ENCODE peak calls at places on chromosomes 6 and 20, in six cellular contexts. One of them, this sample, is unnamed.

GRCh38 chr6:146770965-146771735 is 172.4 kb downstream of the ADGB start:
- DNase-seq in astrocyte of the spinal cord: no peak
- DNase-seq in transverse colon: peak; percentile 14
- DNase-seq in lower leg skin: peak; percentile 89
- DNase-seq in CD8-positive, alpha-beta T cell: peak; percentile 65
- DNase-seq in AG04450: no peak
- DNase-seq in this sample: no peak

GRCh38 chr20:47350691-47351545 is 5.6 kb downstream of the ZMYND8 start:
- DNase-seq in astrocyte of the spinal cord: no peak
- DNase-seq in CD8-positive, alpha-beta T cell: no peak
- DNase-seq in lower leg skin: no peak
- DNase-seq in transverse colon: no peak
- DNase-seq in AG04450: no peak
- DNase-seq in this sample: no peak

GRCh38 chr6:28488916-28489365 is 26.7 kb downstream of the GPX6 start:
- DNase-seq in astrocyte of the spinal cord: peak; percentile 75
- DNase-seq in lower leg skin: no peak
- DNase-seq in AG04450: peak; percentile 36
- DNase-seq in CD8-positive, alpha-beta T cell: no peak
- DNase-seq in transverse colon: no peak
- DNase-seq in this sample: no peak

GRCh38 chr6:31858707-31859106 is 3.9 kb downstream of the NEU1 start:
- DNase-seq in CD8-positive, alpha-beta T cell: no peak
- DNase-seq in lower leg skin: no peak
- DNase-seq in transverse colon: no peak
- DNase-seq in AG04450: no peak
- DNase-seq in astrocyte of the spinal cord: no peak
- DNase-seq in this sample: no peak

GRCh38 chr6:125251516-125252229 is 50.1 kb downstream of the HDDC2 start:
- DNase-seq in lower leg skin: no peak
- DNase-seq in CD8-positive, alpha-beta T cell: no peak
- DNase-seq in AG04450: no peak
- DNase-seq in astrocyte of the spinal cord: peak; percentile 18
- DNase-seq in transverse colon: no peak
- DNase-seq in this sample: no peak

GRCh38 chr20:47303736-47304135 is 52.8 kb downstream of the ZMYND8 start:
- DNase-seq in lower leg skin: no peak
- DNase-seq in transverse colon: no peak
- DNase-seq in AG04450: no peak
- DNase-seq in CD8-positive, alpha-beta T cell: no peak
- DNase-seq in astrocyte of the spinal cord: no peak
- DNase-seq in this sample: no peak

GRCh38 chr20:48923149-48923718 is 1.7 kb downstream of the ARFGEF2 start:
- DNase-seq in astrocyte of the spinal cord: no peak
- DNase-seq in AG04450: no peak
- DNase-seq in CD8-positive, alpha-beta T cell: no peak
- DNase-seq in lower leg skin: no peak
- DNase-seq in transverse colon: no peak
- DNase-seq in this sample: no peak

GRCh38 chr20:768426-768978 is at the start of gene SLC52A3:
- DNase-seq in transverse colon: peak; percentile 89
- DNase-seq in astrocyte of the spinal cord: no peak
- DNase-seq in CD8-positive, alpha-beta T cell: no peak
- DNase-seq in AG04450: no peak
- DNase-seq in lower leg skin: peak; percentile 88
- DNase-seq in this sample: no peak

GRCh38 chr6:152124432-152125074 is 317.1 kb downstream of the ESR1 start:
- DNase-seq in transverse colon: no peak
- DNase-seq in astrocyte of the spinal cord: peak; percentile 76
- DNase-seq in AG04450: peak; percentile 45
- DNase-seq in CD8-positive, alpha-beta T cell: no peak
- DNase-seq in lower leg skin: no peak
- DNase-seq in this sample: peak; percentile 30

GRCh38 chr6:68743099-68743498 is 108.0 kb downstream of the ADGRB3 start:
- DNase-seq in CD8-positive, alpha-beta T cell: no peak
- DNase-seq in astrocyte of the spinal cord: no peak
- DNase-seq in lower leg skin: no peak
- DNase-seq in transverse colon: no peak
- DNase-seq in AG04450: no peak
- DNase-seq in this sample: no peak

GRCh38 chr6:68740828-68741500 is 105.9 kb downstream of the ADGRB3 start:
- DNase-seq in CD8-positive, alpha-beta T cell: no peak
- DNase-seq in lower leg skin: no peak
- DNase-seq in AG04450: no peak
- DNase-seq in astrocyte of the spinal cord: no peak
- DNase-seq in transverse colon: no peak
- DNase-seq in this sample: no peak

GRCh38 chr6:68738039-68738438 is 103.0 kb downstream of the ADGRB3 start:
- DNase-seq in CD8-positive, alpha-beta T cell: no peak
- DNase-seq in transverse colon: no peak
- DNase-seq in AG04450: no peak
- DNase-seq in astrocyte of the spinal cord: no peak
- DNase-seq in lower leg skin: no peak
- DNase-seq in this sample: no peak

GRCh38 chr6:68746376-68746775 is 111.3 kb downstream of the ADGRB3 start:
- DNase-seq in transverse colon: no peak
- DNase-seq in astrocyte of the spinal cord: no peak
- DNase-seq in AG04450: no peak
- DNase-seq in lower leg skin: no peak
- DNase-seq in CD8-positive, alpha-beta T cell: no peak
- DNase-seq in this sample: no peak

DNA sequence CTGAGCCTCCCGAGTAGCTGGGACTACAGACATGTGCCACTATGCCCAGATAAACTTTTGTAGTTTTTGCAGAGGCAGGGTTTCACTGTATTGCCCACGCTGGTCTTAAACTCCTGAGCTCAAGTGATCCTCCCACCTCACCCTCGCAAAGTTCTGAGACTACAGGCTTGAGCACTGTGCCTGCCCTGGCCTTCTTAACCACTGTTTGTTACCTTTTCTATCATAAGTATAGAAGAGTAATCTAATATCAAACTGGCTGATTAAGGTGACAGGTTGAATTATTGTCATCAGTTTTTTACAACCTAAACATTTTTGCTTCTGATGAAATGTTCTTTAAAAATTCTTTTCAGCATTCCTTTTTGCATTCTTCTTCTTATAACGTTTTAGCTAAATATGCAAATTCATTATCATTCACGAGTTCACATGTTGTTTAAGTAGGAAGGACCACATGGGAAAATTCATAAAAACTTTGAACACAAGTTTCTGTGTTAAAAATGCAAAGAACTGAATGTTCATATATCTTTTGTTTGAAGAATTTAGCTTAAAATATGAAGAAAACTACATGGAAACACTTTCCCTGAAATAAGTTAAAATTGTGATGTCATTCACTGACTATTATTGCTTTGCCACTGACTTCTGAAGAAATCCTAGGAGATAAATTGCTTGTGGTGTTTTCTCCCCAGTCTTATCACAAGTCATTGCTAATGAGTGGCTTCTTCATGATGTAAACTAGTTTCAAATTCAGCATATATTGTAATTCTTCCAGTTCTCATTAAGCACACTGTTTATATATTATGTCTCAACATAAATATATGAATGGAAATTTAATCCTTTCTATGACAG is 106.6 kb downstream of the ADGRB3 start:
- DNase-seq in transverse colon: no peak
- DNase-seq in astrocyte of the spinal cord: no peak
- DNase-seq in AG04450: no peak
- DNase-seq in CD8-positive, alpha-beta T cell: no peak
- DNase-seq in lower leg skin: no peak
- DNase-seq in this sample: no peak
- H3K4me3 ChIP-seq in transverse colon: no peak overlapping the region
- H3K4me3 ChIP-seq in astrocyte of the spinal cord: no peak overlapping the region
- H3K4me3 ChIP-seq in AG04450: no peak overlapping the region
- H3K4me3 ChIP-seq in CD8-positive, alpha-beta T cell: no peak overlapping the region
- H3K4me3 ChIP-seq in lower leg skin: no peak overlapping the region
- H3K4me3 ChIP-seq in this sample: no peak overlapping the region

GRCh38 chr6:35019171-35019570 is 122.0 kb downstream of the TCP11 start:
- DNase-seq in AG04450: no peak
- DNase-seq in astrocyte of the spinal cord: no peak
- DNase-seq in transverse colon: no peak
- DNase-seq in lower leg skin: no peak
- DNase-seq in CD8-positive, alpha-beta T cell: no peak
- DNase-seq in this sample: no peak

GRCh38 chr6:35017461-35018183 is 123.5 kb downstream of the TCP11 start:
- DNase-seq in AG04450: no peak
- DNase-seq in transverse colon: peak; percentile 24
- DNase-seq in lower leg skin: no peak
- DNase-seq in astrocyte of the spinal cord: peak; percentile 22
- DNase-seq in CD8-positive, alpha-beta T cell: no peak
- DNase-seq in this sample: no peak

GRCh38 chr6:35016417-35017221 is 124.5 kb downstream of the TCP11 start:
- DNase-seq in transverse colon: no peak
- DNase-seq in AG04450: peak; percentile 80
- DNase-seq in astrocyte of the spinal cord: peak; percentile 75
- DNase-seq in lower leg skin: no peak
- DNase-seq in CD8-positive, alpha-beta T cell: no peak
- DNase-seq in this sample: peak; percentile 64

GRCh38 chr6:35018746-35019145 is 122.4 kb downstream of the TCP11 start:
- DNase-seq in transverse colon: no peak
- DNase-seq in CD8-positive, alpha-beta T cell: no peak
- DNase-seq in AG04450: no peak
- DNase-seq in astrocyte of the spinal cord: no peak
- DNase-seq in lower leg skin: no peak
- DNase-seq in this sample: no peak

DNA sequence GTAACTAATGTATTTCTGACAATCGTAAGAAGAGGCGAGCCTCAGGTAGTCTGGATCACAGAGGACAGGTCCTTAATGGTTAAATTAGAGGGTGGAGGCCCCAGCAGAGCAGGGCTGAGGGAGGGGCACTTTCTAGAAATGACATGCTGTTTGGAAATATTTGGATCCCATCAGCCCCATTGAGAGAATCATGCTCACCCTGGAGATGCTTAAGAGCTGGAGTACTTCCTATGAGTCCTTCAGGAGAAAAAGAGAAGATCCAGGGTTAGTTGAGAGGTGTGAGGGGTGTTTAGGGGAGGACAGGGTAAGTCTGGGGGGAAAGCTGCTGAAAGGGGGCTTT is 123.0 kb downstream of the TCP11 start:
- DNase-seq in transverse colon: no peak
- DNase-seq in CD8-positive, alpha-beta T cell: no peak
- DNase-seq in AG04450: no peak
- DNase-seq in astrocyte of the spinal cord: no peak
- DNase-seq in lower leg skin: no peak
- DNase-seq in this sample: no peak
- H3K4me3 ChIP-seq in transverse colon: peak overlapping the region; percentile 24
- H3K4me3 ChIP-seq in CD8-positive, alpha-beta T cell: no peak overlapping the region
- H3K4me3 ChIP-seq in AG04450: peak overlapping the region; percentile 49
- H3K4me3 ChIP-seq in astrocyte of the spinal cord: no peak overlapping the region
- H3K4me3 ChIP-seq in lower leg skin: peak overlapping the region; percentile 5
- H3K4me3 ChIP-seq in this sample: peak overlapping the region; percentile 40

GRCh38 chr6:26593278-26594127 is 3.2 kb upstream of the ABT1 start:
- DNase-seq in lower leg skin: no peak
- DNase-seq in AG04450: no peak
- DNase-seq in astrocyte of the spinal cord: no peak
- DNase-seq in transverse colon: no peak
- DNase-seq in CD8-positive, alpha-beta T cell: no peak
- DNase-seq in this sample: no peak
- H3K4me3 ChIP-seq in lower leg skin: no peak overlapping the region
- H3K4me3 ChIP-seq in AG04450: no peak overlapping the region
- H3K4me3 ChIP-seq in astrocyte of the spinal cord: no peak overlapping the region
- H3K4me3 ChIP-seq in transverse colon: no peak overlapping the region
- H3K4me3 ChIP-seq in CD8-positive, alpha-beta T cell: no peak overlapping the region
- H3K4me3 ChIP-seq in this sample: no peak overlapping the region

GRCh38 chr6:155314092-155314772 is at the start of gene TFB1M:
- DNase-seq in transverse colon: peak; percentile 99
- DNase-seq in CD8-positive, alpha-beta T cell: peak; percentile 97
- DNase-seq in astrocyte of the spinal cord: peak; percentile 99
- DNase-seq in lower leg skin: peak; percentile 99
- DNase-seq in AG04450: peak; percentile 98
- DNase-seq in this sample: peak; percentile 95

GRCh38 chr6:155315516-155315871 is 1.2 kb upstream of the TFB1M start:
- DNase-seq in CD8-positive, alpha-beta T cell: no peak
- DNase-seq in transverse colon: no peak
- DNase-seq in astrocyte of the spinal cord: no peak
- DNase-seq in lower leg skin: no peak
- DNase-seq in AG04450: no peak
- DNase-seq in this sample: peak; percentile 22

GRCh38 chr6:155317186-155317585 is 2.9 kb upstream of the TFB1M start:
- DNase-seq in lower leg skin: no peak
- DNase-seq in CD8-positive, alpha-beta T cell: no peak
- DNase-seq in transverse colon: no peak
- DNase-seq in AG04450: no peak
- DNase-seq in astrocyte of the spinal cord: peak; percentile 9
- DNase-seq in this sample: no peak

GRCh38 chr6:155314773-155315515 is 660 bp upstream of the TFB1M start:
- DNase-seq in lower leg skin: peak; percentile 90
- DNase-seq in CD8-positive, alpha-beta T cell: no peak
- DNase-seq in astrocyte of the spinal cord: no peak
- DNase-seq in transverse colon: peak; percentile 63
- DNase-seq in AG04450: peak; percentile 51
- DNase-seq in this sample: peak; percentile 84

DNA sequence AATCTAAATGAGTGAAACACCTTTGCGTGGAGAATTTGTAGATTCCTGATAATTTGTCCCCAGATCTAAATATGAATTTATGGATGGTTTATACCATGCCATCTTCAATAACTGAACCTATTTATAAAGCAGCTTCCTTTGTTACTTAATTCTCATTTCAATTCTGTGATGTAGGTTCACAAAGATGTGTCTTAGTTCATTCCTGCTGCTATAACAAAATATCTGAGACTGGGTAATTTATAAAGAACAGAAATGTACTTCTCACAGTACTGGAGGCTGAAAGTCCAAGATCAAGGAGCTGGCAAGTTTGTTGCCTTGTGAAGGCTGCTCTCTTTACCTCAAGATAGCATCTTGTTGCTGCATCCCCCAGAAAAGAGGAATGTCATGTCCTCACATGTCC is 2.1 kb upstream of the TFB1M start:
- DNase-seq in lower leg skin: no peak
- DNase-seq in astrocyte of the spinal cord: no peak
- DNase-seq in transverse colon: no peak
- DNase-seq in CD8-positive, alpha-beta T cell: no peak
- DNase-seq in AG04450: no peak
- DNase-seq in this sample: no peak
- H3K4me3 ChIP-seq in lower leg skin: no peak overlapping the region
- H3K4me3 ChIP-seq in astrocyte of the spinal cord: no peak overlapping the region
- H3K4me3 ChIP-seq in transverse colon: no peak overlapping the region
- H3K4me3 ChIP-seq in CD8-positive, alpha-beta T cell: no peak overlapping the region
- H3K4me3 ChIP-seq in AG04450: no peak overlapping the region
- H3K4me3 ChIP-seq in this sample: no peak overlapping the region

DNA sequence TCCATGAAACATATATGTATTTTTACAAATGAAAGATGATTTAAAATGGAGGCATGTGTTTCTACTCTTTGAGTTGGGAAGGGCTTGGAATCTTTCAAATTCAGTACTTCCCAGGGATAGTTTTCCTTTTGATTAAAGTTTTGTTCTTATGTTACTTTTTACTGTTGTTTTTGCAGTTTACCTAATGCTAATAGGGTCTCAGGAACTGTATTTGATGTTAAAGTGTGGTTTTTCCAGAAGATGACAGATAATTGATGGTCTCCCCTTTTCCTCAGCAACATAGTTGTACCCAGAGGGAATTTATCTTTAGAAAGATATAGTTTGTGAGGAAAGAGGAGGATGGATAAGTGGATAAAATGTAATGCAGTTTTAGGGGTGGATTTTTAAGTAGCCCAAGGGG is 42.1 kb downstream of the GNAS start:
- DNase-seq in astrocyte of the spinal cord: no peak
- DNase-seq in lower leg skin: no peak
- DNase-seq in CD8-positive, alpha-beta T cell: no peak
- DNase-seq in transverse colon: no peak
- DNase-seq in AG04450: no peak
- DNase-seq in this sample: no peak
- H3K4me3 ChIP-seq in astrocyte of the spinal cord: no peak overlapping the region
- H3K4me3 ChIP-seq in lower leg skin: no peak overlapping the region
- H3K4me3 ChIP-seq in CD8-positive, alpha-beta T cell: no peak overlapping the region
- H3K4me3 ChIP-seq in transverse colon: no peak overlapping the region
- H3K4me3 ChIP-seq in AG04450: peak overlapping the region; percentile 37
- H3K4me3 ChIP-seq in this sample: peak overlapping the region; percentile 73

This sample was measured in skeletal muscle cell.